ENCODE peak calls at places on chromosomes 13 and 19, in four cellular contexts. N is GM12878, J is uterus, B is body of pancreas. V is an unnamed sample. For H3K4me1, the result is how much of the 10 kb centered on the place peaks cover.

GRCh38 chr13:99980201-99981114 is 1.1 kb upstream of the ZIC2 start:
- DNase-seq in B (peak), N (no peak), J (peak), V (no peak)

GRCh38 chr13:49679244-49679643 is 12.0 kb downstream of the EBPL start:
- DNase-seq in J (no peak), B (peak), N (no peak), V (no peak)

GRCh38 chr13:108595416-108596257 is 33.8 kb upstream of the MYO16 start:
- DNase-seq in J (no peak), N (no peak), B (no peak), V (no peak)

GRCh38 chr13:31385534-31385933 is 185.8 kb downstream of the B3GLCT start:
- DNase-seq in B (no peak), J (no peak), N (no peak), V (no peak)

GRCh38 chr13:50149143-50149703 is 134.0 kb downstream of the KCNRG start:
- DNase-seq in N (no peak), J (no peak), B (no peak), V (no peak)

GRCh38 chr19:35757231-35757748 is 461 bp upstream of the HSPB6 start:
- DNase-seq in J (peak), N (no peak), B (peak), V (no peak)

GRCh38 chr13:61036715-61037114 is 378.9 kb downstream of the PCDH20 start:
- DNase-seq in B (no peak), J (no peak), N (no peak), V (no peak)

GRCh38 chr13:110820311-110820710 is 94.6 kb downstream of the ANKRD10 start:
- DNase-seq in B (no peak), N (no peak), J (no peak), V (no peak)

GRCh38 chr19:57934820-57935665 is at the start of gene ZNF418:
- DNase-seq in B (peak), J (peak), N (peak), V (no peak)

GRCh38 chr13:105773887-105774538 is 761.4 kb downstream of the EFNB2 start:
- DNase-seq in J (no peak), N (no peak), B (no peak), V (no peak)

GRCh38 chr13:50911051-50911690 is 1.6 kb downstream of the RNASEH2B start:
- DNase-seq in N (no peak), J (no peak), B (no peak), V (no peak)

GRCh38 chr13:32857077-32857476 is 159.1 kb upstream of the KL start:
- DNase-seq in B (no peak), N (no peak), J (no peak), V (no peak)

GRCh38 chr13:39765801-39766463 is 110.5 kb downstream of the COG6 start:
- DNase-seq in N (no peak), J (peak), B (peak), V (no peak)

GRCh38 chr19:18587962-18588610 is 512 bp upstream of the REX1BD start:
- DNase-seq in B (no peak), N (no peak), J (no peak), V (no peak)

GRCh38 chr19:47028372-47028672 is 8.7 kb downstream of the NPAS1 start:
- DNase-seq in J (no peak), B (no peak), N (no peak), V (no peak)

DNA sequence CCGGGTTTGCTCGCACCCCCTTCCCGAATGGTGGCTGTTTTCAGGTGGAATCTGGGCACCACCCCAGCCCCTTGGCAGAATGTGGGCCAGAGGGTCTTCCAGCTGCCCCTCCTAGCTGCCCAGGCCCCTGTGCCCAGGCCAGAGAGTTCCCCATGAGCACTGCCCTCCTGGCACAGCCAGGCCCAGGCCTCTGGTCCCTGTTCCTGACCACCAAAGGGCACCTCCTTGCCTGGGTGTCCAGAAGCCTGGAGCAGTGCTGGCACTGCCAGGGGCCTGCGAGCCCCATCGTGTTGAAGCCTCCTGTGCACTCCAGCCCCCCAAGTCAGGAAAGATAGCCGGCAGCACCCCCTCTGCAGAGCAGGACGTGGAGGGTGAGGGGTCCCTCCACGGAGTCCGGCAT is 23.4 kb downstream of the PIAS4 start:
- DNase-seq in J (no peak), B (no peak), N (no peak), V (no peak)
- H3K4me1 ChIP-seq in J (under half), B (under half), N (under half), V (under half)

GRCh38 chr19:40601061-40601973 is at the start of gene LTBP4:
- DNase-seq in J (peak), B (peak), N (no peak), V (no peak)

GRCh38 chr19:40603071-40603718 is 2.0 kb downstream of the LTBP4 start:
- DNase-seq in N (no peak), B (no peak), J (no peak), V (no peak)

GRCh38 chr19:40604647-40605200 is 3.6 kb downstream of the LTBP4 start:
- DNase-seq in J (peak), N (no peak), B (peak), V (no peak)

GRCh38 chr19:40605201-40605971 is 4.2 kb downstream of the LTBP4 start:
- DNase-seq in J (peak), N (peak), B (peak), V (no peak)

GRCh38 chr19:40603719-40604646 is 2.8 kb downstream of the LTBP4 start:
- DNase-seq in J (peak), N (peak), B (peak), V (peak)
- TF ChIP-seq POLR2A in J (peak), N (peak), B (peak), V (peak)

DNA sequence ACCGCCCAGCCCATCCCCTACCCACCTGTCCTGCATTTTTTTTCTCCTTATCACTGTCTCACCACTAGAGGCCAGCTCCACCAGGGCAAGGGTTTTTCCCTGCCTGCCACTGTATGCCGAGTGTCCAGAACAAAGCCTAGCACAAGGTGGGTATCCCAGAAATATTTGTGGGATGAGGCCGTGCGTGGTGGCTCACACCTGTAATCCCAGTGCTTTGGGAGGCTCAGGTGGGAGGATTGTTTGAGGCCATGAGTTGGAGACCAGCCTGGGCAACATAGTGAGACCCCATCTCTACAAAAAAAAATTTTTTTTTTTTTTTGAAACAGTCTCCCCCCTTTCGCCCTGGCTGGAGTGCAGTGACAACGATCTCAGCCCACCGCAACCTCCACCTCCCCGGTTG is 2.9 kb upstream of the MRI1 start:
- DNase-seq in J (no peak), N (no peak), B (no peak), V (no peak)
- TF ChIP-seq CTCF in J (no peak), N (no peak), B (no peak), V (no peak)

GRCh38 chr13:28623782-28624706 is 34.9 kb upstream of the POMP start:
- DNase-seq in N (no peak), J (no peak), B (no peak), V (no peak)

GRCh38 chr13:28622286-28622685 is 36.6 kb upstream of the POMP start:
- DNase-seq in J (no peak), N (no peak), B (peak), V (no peak)

GRCh38 chr13:28618595-28618994 is 40.3 kb upstream of the POMP start:
- DNase-seq in N (no peak), J (no peak), B (no peak), V (no peak)

GRCh38 chr13:28620011-28620830 is 38.7 kb upstream of the POMP start:
- DNase-seq in J (no peak), N (no peak), B (no peak), V (no peak)

DNA sequence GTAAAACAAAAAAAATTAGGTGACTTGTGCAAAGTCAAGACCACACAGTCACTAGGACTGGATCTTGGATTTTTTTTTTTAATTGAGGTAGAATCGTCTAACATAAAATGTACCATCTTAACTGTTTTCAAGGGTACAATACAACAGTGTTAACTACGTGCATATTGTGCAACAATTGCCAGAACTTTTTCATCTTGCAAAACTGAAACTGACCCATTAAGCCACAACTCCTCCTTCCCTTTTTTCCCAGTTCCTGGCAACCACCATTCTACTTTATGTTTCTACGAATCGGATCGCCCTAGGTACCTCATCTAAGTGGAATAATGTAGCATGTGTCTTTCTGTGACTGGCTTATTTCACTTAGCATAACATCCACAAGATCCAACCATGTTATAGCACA is 37.5 kb upstream of the POMP start:
- DNase-seq in J (no peak), B (no peak), N (no peak), V (no peak)
- H3K4me1 ChIP-seq in J (under half), B (under half), N (under half), V (under half)